ENCODE peak calls at places on chromosomes 4 and X, in seven cellular contexts. H, F, Z, Q, M, C and N are unnamed samples.

GRCh38 chrX:80876877-80877276 is 67.2 kb upstream of the BRWD3 start:
- DNase-seq in H (peak), F (peak), Z (no peak), Q (peak), M (no peak), C (peak), N (peak)

GRCh38 chrX:29506729-29507128 is 708.6 kb upstream of the MAGEB2 start:
- DNase-seq in H (no peak), F (no peak), Z (no peak), Q (no peak), M (no peak), C (no peak), N (no peak)

GRCh38 chrX:72025236-72025770 is 106.4 kb downstream of the RTL5 start:
- DNase-seq in H (no peak), F (no peak), Z (no peak), Q (no peak), M (no peak), C (no peak), N (no peak)

GRCh38 chrX:27680726-27681125 is 90.6 kb downstream of the DCAF8L2 start:
- DNase-seq in H (peak), F (no peak), Z (no peak), Q (no peak), M (no peak), C (no peak), N (no peak)

GRCh38 chrX:70030242-70030823 is 19.4 kb downstream of the AWAT2 start:
- DNase-seq in H (peak), F (no peak), Z (peak), Q (peak), M (peak), C (peak), N (peak)

GRCh38 chr4:182604953-182605352 is 312.2 kb downstream of the DCTD start:
- DNase-seq in H (peak), F (no peak), Z (no peak), Q (no peak), M (no peak), C (no peak), N (no peak)

GRCh38 chrX:152276277-152276676 is 137.9 kb upstream of the MAGEA10 start:
- DNase-seq in H (no peak), F (no peak), Z (no peak), Q (no peak), M (no peak), C (no peak), N (no peak)

GRCh38 chr4:152628128-152628527 is 51.7 kb downstream of the TMEM154 start:
- DNase-seq in H (no peak), F (no peak), Z (no peak), Q (no peak), M (no peak), C (no peak), N (no peak)

GRCh38 chr4:3774253-3774883 is 8.2 kb downstream of the ADRA2C start:
- DNase-seq in H (no peak), F (no peak), Z (no peak), Q (no peak), M (no peak), C (no peak), N (no peak)